ENCODE peak calls at places on chromosomes 5 and 9, in ten cellular contexts. O is NCI-H1417; L is T-helper 17 cell; S is stimulated activated CD4-positive, alpha-beta T cell treated with anti-CD3 and anti-CD28 coated beads, Interleukin-1b, Interleukin-23, amount 100 ng/mL, for 4 hours; R is aorta; T is activated T-cell treated with anti-CD3 and anti-CD28 coated beads, Interleukin-2, amount 50 U/mL, for 1 hour; V is left colon; C is GM10248; X is amygdala; Z is EL. D is an unnamed sample.

GRCh38 chr9:129490583-129491485 is 130.1 kb downstream of the C9orf50 start:
- DNase-seq in O (no peak), L (no peak), S (no peak), R (no peak), T (no peak), V (peak; percentile 58), C (no peak), X (no peak), Z (no peak), D (no peak)

GRCh38 chr5:172059661-172060100 is 53.2 kb upstream of the FBXW11 start:
- DNase-seq in O (no peak), L (no peak), S (no peak), R (no peak), T (no peak), V (no peak), C (no peak), X (no peak), Z (peak; percentile 25), D (peak; percentile 41)

GRCh38 chr5:14491505-14491904 is 90.1 kb upstream of the OTULINL start:
- DNase-seq in O (no peak), L (no peak), S (no peak), R (no peak), T (no peak), V (no peak), C (no peak), X (no peak), Z (peak; percentile 41), D (no peak)

GRCh38 chr5:176388003-176388340 is 426 bp downstream of the NOP16 start:
- DNase-seq in O (no peak), L (no peak), S (peak; percentile 8), R (no peak), T (no peak), V (no peak), C (no peak), X (no peak), Z (peak; percentile 30), D (no peak)

GRCh38 chr5:143016777-143017374 is 246.7 kb downstream of the ARHGAP26 start:
- DNase-seq in O (peak; percentile 56), L (no peak), S (peak; percentile 39), R (no peak), T (no peak), V (peak; percentile 34), C (peak; percentile 35), X (no peak), Z (peak; percentile 58), D (no peak)

GRCh38 chr5:143757116-143757515 is 54.8 kb upstream of the HMHB1 start:
- DNase-seq in O (no peak), L (no peak), S (no peak), R (no peak), T (no peak), V (no peak), C (no peak), X (no peak), Z (no peak), D (no peak)

GRCh38 chr9:16191237-16191636 is 638.4 kb downstream of the CCDC171 start:
- DNase-seq in O (no peak), L (no peak), S (no peak), R (no peak), T (no peak), V (no peak), C (no peak), X (no peak), Z (no peak), D (no peak)

GRCh38 chr9:23754551-23754950 is 71.5 kb downstream of the ELAVL2 start:
- DNase-seq in O (no peak), L (no peak), S (no peak), R (no peak), T (no peak), V (no peak), C (no peak), X (no peak), Z (peak; percentile 4), D (no peak)

GRCh38 chr5:132265336-132266030 is 8.0 kb downstream of the PDLIM4 start:
- DNase-seq in O (no peak), L (no peak), S (no peak), R (peak; percentile 85), T (no peak), V (peak; percentile 80), C (peak; percentile 8), X (no peak), Z (peak; percentile 98), D (no peak)

GRCh38 chr9:124771867-124772621 is 933 bp upstream of the NR6A1 start:
- DNase-seq in O (peak; percentile 53), L (peak; percentile 36), S (no peak), R (peak; percentile 91), T (peak; percentile 48), V (peak; percentile 56), C (peak; percentile 58), X (peak; percentile 46), Z (peak; percentile 77), D (peak; percentile 85)

GRCh38 chr5:76785493-76785892 is 33.3 kb upstream of the F2RL1 start:
- DNase-seq in O (no peak), L (no peak), S (no peak), R (peak; percentile 2), T (no peak), V (peak; percentile 52), C (no peak), X (no peak), Z (peak; percentile 75), D (no peak)

GRCh38 chr5:151770383-151771258 is 1.1 kb upstream of the G3BP1 start:
- DNase-seq in O (peak; percentile 65), L (peak; percentile 14), S (peak; percentile 38), R (peak; percentile 88), T (no peak), V (peak; percentile 72), C (peak; percentile 51), X (peak; percentile 79), Z (peak; percentile 65), D (peak; percentile 28)

GRCh38 chr5:72314571-72315172 is 5.4 kb downstream of the MRPS27 start:
- DNase-seq in O (no peak), L (no peak), S (no peak), R (no peak), T (no peak), V (no peak), C (no peak), X (no peak), Z (peak; percentile 67), D (peak; percentile 13)

GRCh38 chr9:122991370-122991830 is 42.1 kb upstream of the GPR21 start:
- DNase-seq in O (no peak), L (no peak), S (peak; percentile 5), R (no peak), T (no peak), V (no peak), C (peak; percentile 54), X (peak; percentile 7), Z (peak; percentile 88), D (peak; percentile 27)